ENCODE peak calls at places on chromosomes 6 and 20, in seven cellular contexts. One of them, this sample, is unnamed.

GRCh38 chr6:105459049-105459448 is 56.2 kb upstream of the PREP start:
- DNase-seq in endodermal cell: no peak
- DNase-seq in NCI-H774: no peak
- DNase-seq in astrocyte of the hippocampus: no peak
- DNase-seq in activated CD4-positive, alpha-beta T cell treated with anti-CD3 and anti-CD28 coated beads for 48 hours: peak
- DNase-seq in nucleus accumbens: no peak
- DNase-seq in heart left ventricle: no peak
- DNase-seq in this sample: peak

GRCh38 chr6:2141644-2142290 is 103.6 kb downstream of the GMDS start:
- DNase-seq in endodermal cell: no peak
- DNase-seq in NCI-H774: no peak
- DNase-seq in astrocyte of the hippocampus: no peak
- DNase-seq in activated CD4-positive, alpha-beta T cell treated with anti-CD3 and anti-CD28 coated beads for 48 hours: no peak
- DNase-seq in nucleus accumbens: no peak
- DNase-seq in heart left ventricle: no peak
- DNase-seq in this sample: no peak

GRCh38 chr6:149933461-149933860 is 8.4 kb upstream of the ULBP2 start:
- DNase-seq in endodermal cell: peak
- DNase-seq in NCI-H774: no peak
- DNase-seq in astrocyte of the hippocampus: no peak
- DNase-seq in activated CD4-positive, alpha-beta T cell treated with anti-CD3 and anti-CD28 coated beads for 48 hours: no peak
- DNase-seq in nucleus accumbens: no peak
- DNase-seq in heart left ventricle: no peak
- DNase-seq in this sample: no peak

GRCh38 chr6:107490568-107491058 is 696 bp downstream of the SOBP start:
- DNase-seq in endodermal cell: no peak
- DNase-seq in NCI-H774: peak
- DNase-seq in astrocyte of the hippocampus: no peak
- DNase-seq in activated CD4-positive, alpha-beta T cell treated with anti-CD3 and anti-CD28 coated beads for 48 hours: no peak
- DNase-seq in nucleus accumbens: no peak
- DNase-seq in heart left ventricle: peak
- DNase-seq in this sample: no peak

GRCh38 chr6:168221000-168221399 is 98.6 kb downstream of the DACT2 start:
- DNase-seq in endodermal cell: no peak
- DNase-seq in NCI-H774: no peak
- DNase-seq in astrocyte of the hippocampus: no peak
- DNase-seq in activated CD4-positive, alpha-beta T cell treated with anti-CD3 and anti-CD28 coated beads for 48 hours: no peak
- DNase-seq in nucleus accumbens: no peak
- DNase-seq in heart left ventricle: no peak
- DNase-seq in this sample: no peak

GRCh38 chr20:23937303-23938117 is 51.1 kb downstream of the GGTLC1 start:
- DNase-seq in endodermal cell: peak
- DNase-seq in NCI-H774: no peak
- DNase-seq in astrocyte of the hippocampus: peak
- DNase-seq in activated CD4-positive, alpha-beta T cell treated with anti-CD3 and anti-CD28 coated beads for 48 hours: peak
- DNase-seq in nucleus accumbens: peak
- DNase-seq in heart left ventricle: peak
- DNase-seq in this sample: peak

GRCh38 chr6:159692303-159693127 is 526 bp downstream of the SOD2 start:
- DNase-seq in endodermal cell: peak
- DNase-seq in NCI-H774: peak
- DNase-seq in astrocyte of the hippocampus: peak
- DNase-seq in activated CD4-positive, alpha-beta T cell treated with anti-CD3 and anti-CD28 coated beads for 48 hours: peak
- DNase-seq in nucleus accumbens: peak
- DNase-seq in heart left ventricle: peak
- DNase-seq in this sample: peak

GRCh38 chr6:44800171-44800671 is 412.7 kb downstream of the CDC5L start:
- DNase-seq in endodermal cell: no peak
- DNase-seq in NCI-H774: no peak
- DNase-seq in astrocyte of the hippocampus: peak
- DNase-seq in activated CD4-positive, alpha-beta T cell treated with anti-CD3 and anti-CD28 coated beads for 48 hours: no peak
- DNase-seq in nucleus accumbens: no peak
- DNase-seq in heart left ventricle: no peak
- DNase-seq in this sample: no peak

GRCh38 chr20:40952231-40952630 is 76.4 kb upstream of the TOP1 start:
- DNase-seq in endodermal cell: no peak
- DNase-seq in NCI-H774: no peak
- DNase-seq in astrocyte of the hippocampus: no peak
- DNase-seq in activated CD4-positive, alpha-beta T cell treated with anti-CD3 and anti-CD28 coated beads for 48 hours: no peak
- DNase-seq in nucleus accumbens: no peak
- DNase-seq in heart left ventricle: no peak
- DNase-seq in this sample: no peak

GRCh38 chr20:39108746-39109145 is 146.6 kb downstream of the DHX35 start:
- DNase-seq in endodermal cell: no peak
- DNase-seq in NCI-H774: no peak
- DNase-seq in astrocyte of the hippocampus: no peak
- DNase-seq in activated CD4-positive, alpha-beta T cell treated with anti-CD3 and anti-CD28 coated beads for 48 hours: no peak
- DNase-seq in nucleus accumbens: no peak
- DNase-seq in heart left ventricle: no peak
- DNase-seq in this sample: no peak

GRCh38 chr6:7534192-7534591 is 7.3 kb upstream of the DSP start:
- DNase-seq in endodermal cell: no peak
- DNase-seq in NCI-H774: no peak
- DNase-seq in astrocyte of the hippocampus: no peak
- DNase-seq in activated CD4-positive, alpha-beta T cell treated with anti-CD3 and anti-CD28 coated beads for 48 hours: no peak
- DNase-seq in nucleus accumbens: no peak
- DNase-seq in heart left ventricle: no peak
- DNase-seq in this sample: no peak

GRCh38 chr6:9646346-9647042 is 768.4 kb downstream of the TFAP2A start:
- DNase-seq in endodermal cell: no peak
- DNase-seq in NCI-H774: no peak
- DNase-seq in astrocyte of the hippocampus: peak
- DNase-seq in activated CD4-positive, alpha-beta T cell treated with anti-CD3 and anti-CD28 coated beads for 48 hours: no peak
- DNase-seq in nucleus accumbens: no peak
- DNase-seq in heart left ventricle: no peak
- DNase-seq in this sample: no peak

GRCh38 chr6:159972506-159973268 is 3.8 kb downstream of the IGF2R start:
- DNase-seq in endodermal cell: no peak
- DNase-seq in NCI-H774: no peak
- DNase-seq in astrocyte of the hippocampus: no peak
- DNase-seq in activated CD4-positive, alpha-beta T cell treated with anti-CD3 and anti-CD28 coated beads for 48 hours: no peak
- DNase-seq in nucleus accumbens: no peak
- DNase-seq in heart left ventricle: no peak
- DNase-seq in this sample: no peak

GRCh38 chr6:13445005-13445743 is 42.2 kb downstream of the GFOD1 start:
- DNase-seq in endodermal cell: peak
- DNase-seq in NCI-H774: peak
- DNase-seq in astrocyte of the hippocampus: peak
- DNase-seq in activated CD4-positive, alpha-beta T cell treated with anti-CD3 and anti-CD28 coated beads for 48 hours: peak
- DNase-seq in nucleus accumbens: no peak
- DNase-seq in heart left ventricle: peak
- DNase-seq in this sample: peak

GRCh38 chr6:114085206-114085605 is 114.3 kb upstream of the HDAC2 start:
- DNase-seq in endodermal cell: no peak
- DNase-seq in NCI-H774: no peak
- DNase-seq in astrocyte of the hippocampus: peak
- DNase-seq in activated CD4-positive, alpha-beta T cell treated with anti-CD3 and anti-CD28 coated beads for 48 hours: no peak
- DNase-seq in nucleus accumbens: no peak
- DNase-seq in heart left ventricle: no peak
- DNase-seq in this sample: no peak

GRCh38 chr6:72984981-72985665 is 240.2 kb downstream of the KHDC1L start:
- DNase-seq in endodermal cell: no peak
- DNase-seq in NCI-H774: no peak
- DNase-seq in astrocyte of the hippocampus: peak
- DNase-seq in activated CD4-positive, alpha-beta T cell treated with anti-CD3 and anti-CD28 coated beads for 48 hours: no peak
- DNase-seq in nucleus accumbens: no peak
- DNase-seq in heart left ventricle: no peak
- DNase-seq in this sample: no peak

GRCh38 chr20:13819885-13820645 is 35.2 kb downstream of the NDUFAF5 start:
- DNase-seq in endodermal cell: peak
- DNase-seq in NCI-H774: peak
- DNase-seq in astrocyte of the hippocampus: peak
- DNase-seq in activated CD4-positive, alpha-beta T cell treated with anti-CD3 and anti-CD28 coated beads for 48 hours: peak
- DNase-seq in nucleus accumbens: no peak
- DNase-seq in heart left ventricle: no peak
- DNase-seq in this sample: peak

GRCh38 chr6:91852232-91852631 is 1265.4 kb upstream of the MAP3K7 start:
- DNase-seq in endodermal cell: no peak
- DNase-seq in NCI-H774: no peak
- DNase-seq in astrocyte of the hippocampus: no peak
- DNase-seq in activated CD4-positive, alpha-beta T cell treated with anti-CD3 and anti-CD28 coated beads for 48 hours: no peak
- DNase-seq in nucleus accumbens: no peak
- DNase-seq in heart left ventricle: no peak
- DNase-seq in this sample: no peak

GRCh38 chr6:13220266-13220665 is 108.1 kb downstream of the TBC1D7 start:
- DNase-seq in endodermal cell: no peak
- DNase-seq in NCI-H774: no peak
- DNase-seq in astrocyte of the hippocampus: no peak
- DNase-seq in activated CD4-positive, alpha-beta T cell treated with anti-CD3 and anti-CD28 coated beads for 48 hours: no peak
- DNase-seq in nucleus accumbens: no peak
- DNase-seq in heart left ventricle: no peak
- DNase-seq in this sample: no peak

GRCh38 chr20:10218536-10219451 is at the start of gene SNAP25:
- DNase-seq in endodermal cell: peak
- DNase-seq in NCI-H774: peak
- DNase-seq in astrocyte of the hippocampus: peak
- DNase-seq in activated CD4-positive, alpha-beta T cell treated with anti-CD3 and anti-CD28 coated beads for 48 hours: peak
- DNase-seq in nucleus accumbens: peak
- DNase-seq in heart left ventricle: no peak
- DNase-seq in this sample: peak

GRCh38 chr20:63835031-63835858 is 4.2 kb upstream of the ZBTB46 start:
- DNase-seq in endodermal cell: peak
- DNase-seq in NCI-H774: peak
- DNase-seq in astrocyte of the hippocampus: peak
- DNase-seq in activated CD4-positive, alpha-beta T cell treated with anti-CD3 and anti-CD28 coated beads for 48 hours: no peak
- DNase-seq in nucleus accumbens: peak
- DNase-seq in heart left ventricle: peak
- DNase-seq in this sample: no peak

GRCh38 chr6:85569323-85569722 is 24.3 kb downstream of the SNX14 start:
- DNase-seq in endodermal cell: no peak
- DNase-seq in NCI-H774: no peak
- DNase-seq in astrocyte of the hippocampus: peak
- DNase-seq in activated CD4-positive, alpha-beta T cell treated with anti-CD3 and anti-CD28 coated beads for 48 hours: no peak
- DNase-seq in nucleus accumbens: no peak
- DNase-seq in heart left ventricle: no peak
- DNase-seq in this sample: no peak

GRCh38 chr6:133286765-133287164 is 45.6 kb downstream of the EYA4 start:
- DNase-seq in endodermal cell: no peak
- DNase-seq in NCI-H774: no peak
- DNase-seq in astrocyte of the hippocampus: peak
- DNase-seq in activated CD4-positive, alpha-beta T cell treated with anti-CD3 and anti-CD28 coated beads for 48 hours: no peak
- DNase-seq in nucleus accumbens: no peak
- DNase-seq in heart left ventricle: no peak
- DNase-seq in this sample: no peak

GRCh38 chr6:150233797-150234399 is 91.1 kb downstream of the PPP1R14C start:
- DNase-seq in endodermal cell: no peak
- DNase-seq in NCI-H774: no peak
- DNase-seq in astrocyte of the hippocampus: no peak
- DNase-seq in activated CD4-positive, alpha-beta T cell treated with anti-CD3 and anti-CD28 coated beads for 48 hours: no peak
- DNase-seq in nucleus accumbens: no peak
- DNase-seq in heart left ventricle: no peak
- DNase-seq in this sample: no peak